ENCODE peak calls at places on chromosomes 1 and 21, in five cellular contexts. M is activated naive CD4-positive, alpha-beta T cell treated with anti-CD3 and anti-CD28 coated beads, Interleukin-2, amount 10 ng/mL, durations not matched to agents 7 days and 5 days; T is OCI-LY7; P is activated T-cell treated with anti-CD3 and anti-CD28 coated beads, Interleukin-2, amount 50 U/mL, for 4 hours; Q is fibroblast of villous mesenchyme. R is an unnamed sample.

GRCh38 chr1:194081444-194081843 is 895.0 kb upstream of the B3GALT2 start:
- DNase-seq in T (no peak), M (no peak), P (no peak), Q (no peak), R (no peak)

GRCh38 chr21:29133796-29134195 is 3.4 kb downstream of the MAP3K7CL start:
- DNase-seq in Q (no peak), T (no peak), P (no peak), M (no peak), R (no peak)

GRCh38 chr1:234541281-234541975 is 62.4 kb upstream of the TARBP1 start:
- DNase-seq in P (no peak), Q (no peak), T (no peak), M (no peak), R (no peak)

GRCh38 chr1:53594391-53595180 is 135.4 kb downstream of the DMRTB1 start:
- DNase-seq in Q (no peak), T (no peak), M (no peak), P (no peak), R (no peak)

GRCh38 chr1:156643266-156644092 is 1.6 kb downstream of the BCAN start:
- DNase-seq in T (no peak), M (peak), Q (no peak), P (no peak), R (no peak)

GRCh38 chr21:45894107-45894810 is 87.3 kb upstream of the COL6A1 start:
- DNase-seq in Q (peak), P (no peak), M (no peak), T (no peak), R (no peak)

GRCh38 chr1:178653091-178653490 is 72.0 kb upstream of the RALGPS2 start:
- DNase-seq in Q (no peak), M (no peak), P (no peak), T (no peak), R (no peak)

GRCh38 chr1:32703479-32704291 is 1.1 kb upstream of the SYNC start:
- DNase-seq in M (no peak), Q (peak), T (no peak), P (no peak), R (no peak)

GRCh38 chr1:152502496-152503180 is 8.0 kb upstream of the LCE5A start:
- DNase-seq in T (no peak), M (no peak), Q (no peak), P (no peak), R (no peak)

GRCh38 chr1:185170291-185170848 is 13.4 kb downstream of the SWT1 start:
- DNase-seq in Q (peak), T (peak), M (peak), P (no peak), R (peak)

GRCh38 chr1:151189638-151190445 is at the start of gene VPS72:
- DNase-seq in Q (peak), P (peak), M (peak), T (peak), R (peak)

GRCh38 chr1:24920155-24920925 is 9.7 kb downstream of the RUNX3 start:
- DNase-seq in T (no peak), P (peak), Q (peak), M (no peak), R (no peak)

GRCh38 chr1:21874778-21875547 is 62.1 kb downstream of the HSPG2 start:
- DNase-seq in M (no peak), T (no peak), P (no peak), Q (no peak), R (no peak)

GRCh38 chr1:8294170-8294697 is 23.7 kb upstream of the SLC45A1 start:
- DNase-seq in P (no peak), Q (peak), T (no peak), M (no peak), R (no peak)

GRCh38 chr1:160429125-160429551 is 28.8 kb downstream of the VANGL2 start:
- DNase-seq in P (no peak), Q (no peak), T (no peak), M (no peak), R (no peak)

GRCh38 chr1:92990828-92991227 is 29.6 kb upstream of the DIPK1A start:
- DNase-seq in P (no peak), M (peak), Q (no peak), T (peak), R (no peak)

GRCh38 chr21:36461918-36462486 is 17.9 kb downstream of the CLDN14 start:
- DNase-seq in Q (no peak), M (no peak), T (no peak), P (no peak), R (no peak)

GRCh38 chr1:205263580-205264190 is 35.9 kb downstream of the TMCC2 start:
- DNase-seq in P (no peak), T (no peak), M (no peak), Q (peak), R (no peak)

GRCh38 chr1:11831945-11832725 is 15.4 kb downstream of the NPPA start:
- DNase-seq in Q (no peak), T (no peak), P (no peak), M (no peak), R (no peak)

GRCh38 chr1:166950156-166950555 is 25.2 kb downstream of the ILDR2 start:
- DNase-seq in M (no peak), Q (no peak), P (no peak), T (no peak), R (no peak)

GRCh38 chr1:44585315-44585920 is 88.9 kb downstream of the TMEM53 start:
- DNase-seq in T (no peak), Q (no peak), P (no peak), M (no peak), R (no peak)

GRCh38 chr1:45263132-45263531 is 56.7 kb upstream of the ZSWIM5 start:
- DNase-seq in P (no peak), M (no peak), Q (no peak), T (no peak), R (no peak)

GRCh38 chr1:228081578-228082259 is 789 bp upstream of the ARF1 start:
- DNase-seq in T (peak), P (no peak), M (peak), Q (peak), R (no peak)

GRCh38 chr1:81836007-81836626 is 35.4 kb downstream of the ADGRL2 start:
- DNase-seq in T (no peak), M (no peak), P (no peak), Q (no peak), R (no peak)

GRCh38 chr1:161781995-161782394 is 15.9 kb downstream of the ATF6 start:
- DNase-seq in T (no peak), Q (peak), M (no peak), P (no peak), R (no peak)

GRCh38 chr1:234884701-234885100 is 243.9 kb downstream of the TOMM20 start:
- DNase-seq in Q (no peak), T (no peak), P (no peak), M (no peak), R (no peak)

GRCh38 chr1:9388628-9389184 is 96.0 kb downstream of the SPSB1 start:
- DNase-seq in P (no peak), T (no peak), Q (peak), M (no peak), R (no peak)

GRCh38 chr1:192730206-192730605 is 78.6 kb upstream of the RGS2 start:
- DNase-seq in M (no peak), P (no peak), Q (peak), T (no peak), R (no peak)

GRCh38 chr1:32052887-32053286 is 19.9 kb upstream of the TMEM39B start:
- DNase-seq in T (no peak), P (no peak), Q (peak), M (no peak), R (no peak)

GRCh38 chr1:76759950-76760349 is 107.3 kb upstream of the ST6GALNAC5 start:
- DNase-seq in P (no peak), T (no peak), M (no peak), Q (peak), R (no peak)

GRCh38 chr1:223341111-223341510 is 22.9 kb downstream of the SUSD4 start:
- DNase-seq in P (no peak), M (no peak), Q (no peak), T (no peak), R (no peak)